ENCODE peak calls at places on chromosomes 2 and 18, in nine cellular contexts. L, R, V, C, N, Y, Z, U and B are unnamed samples.

GRCh38 chr2:29526587-29527586 is 394.5 kb downstream of the ALK start:
- DNase-seq in R (no peak), L (no peak), V (no peak), C (no peak), U (no peak), Y (no peak), Z (no peak), N (no peak), B (no peak)

GRCh38 chr2:216678098-216678465 is 17.3 kb downstream of the IGFBP5 start:
- DNase-seq in L (no peak), N (no peak), Y (no peak), C (no peak), V (no peak), R (no peak), U (no peak), Z (no peak), B (no peak)

GRCh38 chr2:238919307-238919706 is 71.4 kb downstream of the TWIST2 start:
- DNase-seq in L (no peak), Y (no peak), V (no peak), Z (peak), N (no peak), R (no peak), C (no peak), U (no peak), B (no peak)

GRCh38 chr2:9897796-9898195 is 53.7 kb upstream of the GRHL1 start:
- DNase-seq in U (no peak), Z (no peak), C (no peak), V (no peak), L (no peak), Y (no peak), N (no peak), R (no peak), B (peak)

GRCh38 chr2:217182996-217183395 is 323.1 kb upstream of the TNP1 start:
- DNase-seq in N (no peak), Y (no peak), C (no peak), U (no peak), R (no peak), V (no peak), L (no peak), Z (no peak), B (no peak)

GRCh38 chr2:240240781-240241180 is 100.3 kb upstream of the OTOS start:
- DNase-seq in L (no peak), R (no peak), U (no peak), Z (no peak), C (no peak), Y (no peak), V (no peak), N (no peak), B (no peak)

GRCh38 chr2:88209526-88210131 is 39.5 kb downstream of the THNSL2 start:
- DNase-seq in V (no peak), Z (no peak), Y (no peak), U (no peak), N (no peak), L (no peak), R (no peak), C (no peak), B (no peak)

GRCh38 chr2:210086292-210086691 is 83.9 kb downstream of the RPE start:
- DNase-seq in N (peak), C (peak), Y (no peak), U (no peak), Z (no peak), R (no peak), V (peak), L (no peak), B (peak)

GRCh38 chr2:153057743-153058142 is 339.3 kb downstream of the ARL6IP6 start:
- DNase-seq in C (no peak), R (no peak), V (no peak), Y (no peak), U (no peak), N (no peak), Z (no peak), L (no peak), B (no peak)

GRCh38 chr2:121617042-121617599 is 32.1 kb downstream of the CLASP1 start:
- DNase-seq in Y (no peak), R (no peak), Z (no peak), V (no peak), N (no peak), C (no peak), U (no peak), L (no peak), B (peak)

GRCh38 chr2:96795076-96795475 is 21.0 kb upstream of the CNNM3 start:
- DNase-seq in U (no peak), Y (no peak), R (no peak), V (no peak), L (no peak), C (no peak), N (no peak), Z (no peak), B (no peak)

GRCh38 chr2:239588451-239589269 is 187.8 kb upstream of the HDAC4 start:
- DNase-seq in U (no peak), Y (no peak), R (no peak), L (no peak), C (no peak), V (no peak), N (no peak), Z (no peak), B (no peak)

GRCh38 chr2:100011272-100011711 is 131.1 kb downstream of the AFF3 start:
- DNase-seq in C (no peak), Y (no peak), L (peak), R (no peak), Z (no peak), U (no peak), N (no peak), V (peak), B (peak)

GRCh38 chr2:118856978-118857676 is 9.7 kb upstream of the EN1 start:
- DNase-seq in U (no peak), L (no peak), C (no peak), Y (no peak), R (no peak), V (no peak), Z (peak), N (no peak), B (no peak)

GRCh38 chr2:223815186-223815883 is 22.0 kb downstream of the AP1S3 start:
- DNase-seq in L (peak), C (peak), V (peak), Z (no peak), Y (no peak), N (peak), U (peak), R (peak), B (peak)

GRCh38 chr18:57780318-57781127 is 22.6 kb downstream of the ATP8B1 start:
- DNase-seq in R (peak), Z (no peak), L (peak), Y (no peak), U (no peak), C (no peak), V (no peak), N (peak), B (peak)

GRCh38 chr2:210128961-210129360 is 42.2 kb downstream of the KANSL1L start:
- DNase-seq in C (no peak), R (peak), Y (no peak), N (no peak), L (no peak), U (no peak), Z (no peak), V (no peak), B (peak)

GRCh38 chr2:60377825-60378224 is 175.6 kb downstream of the BCL11A start:
- DNase-seq in Z (no peak), U (no peak), V (no peak), L (no peak), N (no peak), R (no peak), C (no peak), Y (no peak), B (no peak)

GRCh38 chr18:34659579-34660517 is 50.2 kb upstream of the DTNA start:
- DNase-seq in Z (peak), V (peak), C (peak), L (peak), N (peak), U (peak), R (peak), Y (no peak), B (peak)

GRCh38 chr2:213227458-213227857 is 56.8 kb upstream of the SPAG16 start:
- DNase-seq in V (no peak), L (no peak), Y (no peak), C (no peak), Z (no peak), R (no peak), N (no peak), U (no peak), B (peak)

GRCh38 chr18:9741821-9742541 is 33.9 kb downstream of the RAB31 start:
- DNase-seq in V (no peak), R (no peak), Y (no peak), L (no peak), N (no peak), C (no peak), Z (peak), U (no peak), B (no peak)

GRCh38 chr2:186588421-186588820 is 1.4 kb upstream of the ITGAV start:
- DNase-seq in L (no peak), R (no peak), N (no peak), V (no peak), C (no peak), Z (no peak), Y (no peak), U (no peak), B (no peak)

GRCh38 chr2:100054426-100054825 is 88.0 kb downstream of the AFF3 start:
- DNase-seq in L (no peak), V (no peak), U (no peak), R (no peak), N (no peak), C (no peak), Z (no peak), Y (no peak), B (peak)

GRCh38 chr18:55012041-55012440 is 52.8 kb upstream of the CCDC68 start:
- DNase-seq in N (no peak), Z (no peak), V (peak), U (no peak), Y (no peak), R (no peak), L (no peak), C (peak), B (peak)

GRCh38 chr2:210663574-210663973 is 107.2 kb downstream of the CPS1 start:
- DNase-seq in C (peak), U (no peak), Z (no peak), L (no peak), V (peak), Y (no peak), N (no peak), R (peak), B (peak)

GRCh38 chr18:10410472-10411300 is 43.7 kb upstream of the APCDD1 start:
- DNase-seq in U (no peak), R (no peak), Z (no peak), Y (no peak), C (no peak), L (no peak), V (no peak), N (no peak), B (peak)

GRCh38 chr2:173323371-173323770 is 31.3 kb upstream of the CDCA7 start:
- DNase-seq in U (no peak), L (no peak), V (no peak), Z (no peak), C (no peak), R (no peak), N (no peak), Y (no peak), B (no peak)

GRCh38 chr2:111919794-111920608 is 21.6 kb downstream of the MERTK start:
- DNase-seq in L (no peak), C (peak), R (no peak), V (peak), N (peak), Y (no peak), Z (no peak), U (no peak), B (peak)

GRCh38 chr2:37020212-37020886 is 54.0 kb upstream of the STRN start:
- DNase-seq in N (peak), L (peak), Y (no peak), R (no peak), V (no peak), U (no peak), C (no peak), Z (peak), B (no peak)

GRCh38 chr18:32160547-32160946 is 29.3 kb upstream of the MEP1B start:
- DNase-seq in L (no peak), N (no peak), R (no peak), Y (no peak), C (no peak), U (no peak), V (no peak), Z (no peak), B (no peak)

GRCh38 chr2:241728627-241729026 is 5.8 kb upstream of the D2HGDH start:
- DNase-seq in C (no peak), R (no peak), V (no peak), Z (no peak), N (no peak), Y (no peak), L (no peak), U (no peak), B (no peak)

GRCh38 chr2:182559623-182560022 is 132.8 kb upstream of the PDE1A start:
- DNase-seq in U (no peak), C (no peak), Z (no peak), L (no peak), R (no peak), V (peak), Y (no peak), N (no peak), B (peak)

GRCh38 chr2:142217804-142218203 is 87.0 kb upstream of the LRP1B start:
- DNase-seq in L (no peak), C (no peak), N (no peak), R (no peak), U (no peak), Z (no peak), Y (no peak), V (no peak), B (peak)